ENCODE peak calls at places on chromosomes 1 and 21, in seven cellular contexts. One of them, this sample, is unnamed.

GRCh38 chr1:74733616-74734484 is 898 bp downstream of the TYW3 start:
- DNase-seq in activated naive CD8-positive, alpha-beta T cell treated with anti-CD3 and anti-CD28 coated beads, Interleukin-2, amount 50 U/mL, for 24 hours: peak
- DNase-seq in glutamatergic neuron: no peak
- DNase-seq in NCI-H1930: peak
- DNase-seq in kidney tubule cell: peak
- DNase-seq in A172: peak
- DNase-seq in AML-193: peak
- DNase-seq in this sample: peak

GRCh38 chr1:7594002-7594713 is 176.9 kb upstream of the VAMP3 start:
- DNase-seq in activated naive CD8-positive, alpha-beta T cell treated with anti-CD3 and anti-CD28 coated beads, Interleukin-2, amount 50 U/mL, for 24 hours: no peak
- DNase-seq in NCI-H1930: no peak
- DNase-seq in AML-193: no peak
- DNase-seq in glutamatergic neuron: no peak
- DNase-seq in kidney tubule cell: no peak
- DNase-seq in A172: no peak
- DNase-seq in this sample: no peak

GRCh38 chr1:167083066-167083682 is 7.0 kb downstream of the GPA33 start:
- DNase-seq in AML-193: no peak
- DNase-seq in A172: no peak
- DNase-seq in glutamatergic neuron: no peak
- DNase-seq in activated naive CD8-positive, alpha-beta T cell treated with anti-CD3 and anti-CD28 coated beads, Interleukin-2, amount 50 U/mL, for 24 hours: no peak
- DNase-seq in NCI-H1930: no peak
- DNase-seq in kidney tubule cell: no peak
- DNase-seq in this sample: no peak

GRCh38 chr1:30409476-30410152 is 313.8 kb downstream of the MATN1 start:
- DNase-seq in NCI-H1930: no peak
- DNase-seq in kidney tubule cell: peak
- DNase-seq in activated naive CD8-positive, alpha-beta T cell treated with anti-CD3 and anti-CD28 coated beads, Interleukin-2, amount 50 U/mL, for 24 hours: no peak
- DNase-seq in A172: peak
- DNase-seq in glutamatergic neuron: no peak
- DNase-seq in AML-193: no peak
- DNase-seq in this sample: peak

GRCh38 chr1:4601986-4602385 is 52.4 kb upstream of the AJAP1 start:
- DNase-seq in A172: no peak
- DNase-seq in kidney tubule cell: no peak
- DNase-seq in NCI-H1930: no peak
- DNase-seq in glutamatergic neuron: no peak
- DNase-seq in activated naive CD8-positive, alpha-beta T cell treated with anti-CD3 and anti-CD28 coated beads, Interleukin-2, amount 50 U/mL, for 24 hours: no peak
- DNase-seq in AML-193: no peak
- DNase-seq in this sample: no peak

GRCh38 chr21:41378849-41379248 is 17.0 kb downstream of the MX2 start:
- DNase-seq in kidney tubule cell: no peak
- DNase-seq in activated naive CD8-positive, alpha-beta T cell treated with anti-CD3 and anti-CD28 coated beads, Interleukin-2, amount 50 U/mL, for 24 hours: no peak
- DNase-seq in glutamatergic neuron: no peak
- DNase-seq in AML-193: no peak
- DNase-seq in A172: no peak
- DNase-seq in NCI-H1930: no peak
- DNase-seq in this sample: no peak

GRCh38 chr1:201859424-201859823 is 29.3 kb upstream of the SHISA4 start:
- DNase-seq in glutamatergic neuron: no peak
- DNase-seq in A172: no peak
- DNase-seq in AML-193: no peak
- DNase-seq in NCI-H1930: no peak
- DNase-seq in kidney tubule cell: no peak
- DNase-seq in activated naive CD8-positive, alpha-beta T cell treated with anti-CD3 and anti-CD28 coated beads, Interleukin-2, amount 50 U/mL, for 24 hours: no peak
- DNase-seq in this sample: no peak

GRCh38 chr1:87512431-87512830 is 183.8 kb downstream of the LMO4 start:
- DNase-seq in A172: no peak
- DNase-seq in activated naive CD8-positive, alpha-beta T cell treated with anti-CD3 and anti-CD28 coated beads, Interleukin-2, amount 50 U/mL, for 24 hours: no peak
- DNase-seq in glutamatergic neuron: no peak
- DNase-seq in NCI-H1930: no peak
- DNase-seq in AML-193: no peak
- DNase-seq in kidney tubule cell: no peak
- DNase-seq in this sample: no peak

GRCh38 chr1:205497351-205497750 is 7.1 kb upstream of the CDK18 start:
- DNase-seq in AML-193: no peak
- DNase-seq in glutamatergic neuron: no peak
- DNase-seq in activated naive CD8-positive, alpha-beta T cell treated with anti-CD3 and anti-CD28 coated beads, Interleukin-2, amount 50 U/mL, for 24 hours: no peak
- DNase-seq in NCI-H1930: peak
- DNase-seq in A172: no peak
- DNase-seq in kidney tubule cell: no peak
- DNase-seq in this sample: no peak

GRCh38 chr21:46229133-46229922 is 754 bp upstream of the LSS start:
- DNase-seq in AML-193: peak
- DNase-seq in A172: no peak
- DNase-seq in kidney tubule cell: no peak
- DNase-seq in glutamatergic neuron: peak
- DNase-seq in NCI-H1930: peak
- DNase-seq in activated naive CD8-positive, alpha-beta T cell treated with anti-CD3 and anti-CD28 coated beads, Interleukin-2, amount 50 U/mL, for 24 hours: peak
- DNase-seq in this sample: no peak

GRCh38 chr1:117070124-117070523 is 10.0 kb downstream of the TTF2 start:
- DNase-seq in A172: no peak
- DNase-seq in glutamatergic neuron: no peak
- DNase-seq in activated naive CD8-positive, alpha-beta T cell treated with anti-CD3 and anti-CD28 coated beads, Interleukin-2, amount 50 U/mL, for 24 hours: no peak
- DNase-seq in kidney tubule cell: no peak
- DNase-seq in AML-193: no peak
- DNase-seq in NCI-H1930: no peak
- DNase-seq in this sample: no peak

GRCh38 chr21:44765231-44766013 is 36.2 kb downstream of the UBE2G2 start:
- DNase-seq in A172: peak
- DNase-seq in AML-193: no peak
- DNase-seq in kidney tubule cell: peak
- DNase-seq in glutamatergic neuron: no peak
- DNase-seq in NCI-H1930: no peak
- DNase-seq in activated naive CD8-positive, alpha-beta T cell treated with anti-CD3 and anti-CD28 coated beads, Interleukin-2, amount 50 U/mL, for 24 hours: no peak
- DNase-seq in this sample: no peak

GRCh38 chr1:10911274-10912166 is 100.9 kb upstream of the TARDBP start:
- DNase-seq in glutamatergic neuron: peak
- DNase-seq in kidney tubule cell: no peak
- DNase-seq in AML-193: no peak
- DNase-seq in activated naive CD8-positive, alpha-beta T cell treated with anti-CD3 and anti-CD28 coated beads, Interleukin-2, amount 50 U/mL, for 24 hours: no peak
- DNase-seq in A172: no peak
- DNase-seq in NCI-H1930: no peak
- DNase-seq in this sample: no peak

GRCh38 chr1:211613108-211613947 is 34.4 kb upstream of the SLC30A1 start:
- DNase-seq in glutamatergic neuron: no peak
- DNase-seq in activated naive CD8-positive, alpha-beta T cell treated with anti-CD3 and anti-CD28 coated beads, Interleukin-2, amount 50 U/mL, for 24 hours: no peak
- DNase-seq in A172: peak
- DNase-seq in kidney tubule cell: peak
- DNase-seq in NCI-H1930: no peak
- DNase-seq in AML-193: peak
- DNase-seq in this sample: peak

GRCh38 chr1:26070808-26071342 is 3.4 kb upstream of the TRIM63 start:
- DNase-seq in activated naive CD8-positive, alpha-beta T cell treated with anti-CD3 and anti-CD28 coated beads, Interleukin-2, amount 50 U/mL, for 24 hours: no peak
- DNase-seq in AML-193: no peak
- DNase-seq in A172: no peak
- DNase-seq in NCI-H1930: no peak
- DNase-seq in glutamatergic neuron: no peak
- DNase-seq in kidney tubule cell: no peak
- DNase-seq in this sample: no peak

GRCh38 chr1:228472655-228473054 is 14.5 kb upstream of the RNF187 start:
- DNase-seq in activated naive CD8-positive, alpha-beta T cell treated with anti-CD3 and anti-CD28 coated beads, Interleukin-2, amount 50 U/mL, for 24 hours: no peak
- DNase-seq in AML-193: peak
- DNase-seq in kidney tubule cell: peak
- DNase-seq in glutamatergic neuron: no peak
- DNase-seq in A172: peak
- DNase-seq in NCI-H1930: no peak
- DNase-seq in this sample: no peak

GRCh38 chr1:5878938-5879337 is 113.3 kb downstream of the NPHP4 start:
- DNase-seq in NCI-H1930: no peak
- DNase-seq in activated naive CD8-positive, alpha-beta T cell treated with anti-CD3 and anti-CD28 coated beads, Interleukin-2, amount 50 U/mL, for 24 hours: no peak
- DNase-seq in kidney tubule cell: no peak
- DNase-seq in glutamatergic neuron: no peak
- DNase-seq in A172: no peak
- DNase-seq in AML-193: no peak
- DNase-seq in this sample: no peak

GRCh38 chr1:198079432-198079951 is 77.3 kb upstream of the NEK7 start:
- DNase-seq in activated naive CD8-positive, alpha-beta T cell treated with anti-CD3 and anti-CD28 coated beads, Interleukin-2, amount 50 U/mL, for 24 hours: no peak
- DNase-seq in kidney tubule cell: no peak
- DNase-seq in A172: no peak
- DNase-seq in AML-193: no peak
- DNase-seq in glutamatergic neuron: no peak
- DNase-seq in NCI-H1930: no peak
- DNase-seq in this sample: no peak

GRCh38 chr21:39721885-39722284 is 23.1 kb upstream of the IGSF5 start:
- DNase-seq in NCI-H1930: no peak
- DNase-seq in glutamatergic neuron: no peak
- DNase-seq in AML-193: no peak
- DNase-seq in kidney tubule cell: no peak
- DNase-seq in activated naive CD8-positive, alpha-beta T cell treated with anti-CD3 and anti-CD28 coated beads, Interleukin-2, amount 50 U/mL, for 24 hours: no peak
- DNase-seq in A172: no peak
- DNase-seq in this sample: no peak

GRCh38 chr1:239913141-239913585 is 178.5 kb upstream of the FMN2 start:
- DNase-seq in glutamatergic neuron: no peak
- DNase-seq in kidney tubule cell: no peak
- DNase-seq in AML-193: no peak
- DNase-seq in activated naive CD8-positive, alpha-beta T cell treated with anti-CD3 and anti-CD28 coated beads, Interleukin-2, amount 50 U/mL, for 24 hours: no peak
- DNase-seq in NCI-H1930: no peak
- DNase-seq in A172: no peak
- DNase-seq in this sample: no peak

GRCh38 chr1:29213055-29213454 is 17.7 kb downstream of the MECR start:
- DNase-seq in A172: no peak
- DNase-seq in glutamatergic neuron: no peak
- DNase-seq in kidney tubule cell: no peak
- DNase-seq in NCI-H1930: no peak
- DNase-seq in AML-193: no peak
- DNase-seq in activated naive CD8-positive, alpha-beta T cell treated with anti-CD3 and anti-CD28 coated beads, Interleukin-2, amount 50 U/mL, for 24 hours: no peak
- DNase-seq in this sample: no peak

GRCh38 chr1:88217386-88217785 is 466.7 kb upstream of the PKN2 start:
- DNase-seq in activated naive CD8-positive, alpha-beta T cell treated with anti-CD3 and anti-CD28 coated beads, Interleukin-2, amount 50 U/mL, for 24 hours: no peak
- DNase-seq in glutamatergic neuron: no peak
- DNase-seq in A172: no peak
- DNase-seq in kidney tubule cell: no peak
- DNase-seq in AML-193: no peak
- DNase-seq in NCI-H1930: no peak
- DNase-seq in this sample: no peak

GRCh38 chr1:26582053-26582835 is 52.7 kb downstream of the RPS6KA1 start:
- DNase-seq in AML-193: no peak
- DNase-seq in activated naive CD8-positive, alpha-beta T cell treated with anti-CD3 and anti-CD28 coated beads, Interleukin-2, amount 50 U/mL, for 24 hours: no peak
- DNase-seq in A172: no peak
- DNase-seq in glutamatergic neuron: no peak
- DNase-seq in NCI-H1930: no peak
- DNase-seq in kidney tubule cell: peak
- DNase-seq in this sample: no peak

GRCh38 chr1:191432817-191433216 is 725.4 kb upstream of the RGS18 start:
- DNase-seq in activated naive CD8-positive, alpha-beta T cell treated with anti-CD3 and anti-CD28 coated beads, Interleukin-2, amount 50 U/mL, for 24 hours: no peak
- DNase-seq in glutamatergic neuron: no peak
- DNase-seq in NCI-H1930: no peak
- DNase-seq in kidney tubule cell: no peak
- DNase-seq in AML-193: no peak
- DNase-seq in A172: no peak
- DNase-seq in this sample: no peak

GRCh38 chr1:118155106-118155505 is 29.9 kb downstream of the SPAG17 start:
- DNase-seq in AML-193: no peak
- DNase-seq in activated naive CD8-positive, alpha-beta T cell treated with anti-CD3 and anti-CD28 coated beads, Interleukin-2, amount 50 U/mL, for 24 hours: no peak
- DNase-seq in A172: no peak
- DNase-seq in kidney tubule cell: no peak
- DNase-seq in glutamatergic neuron: no peak
- DNase-seq in NCI-H1930: no peak
- DNase-seq in this sample: no peak

GRCh38 chr1:167127236-167127635 is 33.4 kb downstream of the STYXL2 start:
- DNase-seq in activated naive CD8-positive, alpha-beta T cell treated with anti-CD3 and anti-CD28 coated beads, Interleukin-2, amount 50 U/mL, for 24 hours: no peak
- DNase-seq in A172: no peak
- DNase-seq in glutamatergic neuron: no peak
- DNase-seq in AML-193: no peak
- DNase-seq in NCI-H1930: no peak
- DNase-seq in kidney tubule cell: no peak
- DNase-seq in this sample: no peak

GRCh38 chr1:188240772-188241406 is 1412.1 kb downstream of the PLA2G4A start:
- DNase-seq in AML-193: peak
- DNase-seq in NCI-H1930: no peak
- DNase-seq in A172: no peak
- DNase-seq in activated naive CD8-positive, alpha-beta T cell treated with anti-CD3 and anti-CD28 coated beads, Interleukin-2, amount 50 U/mL, for 24 hours: no peak
- DNase-seq in glutamatergic neuron: no peak
- DNase-seq in kidney tubule cell: no peak
- DNase-seq in this sample: no peak

GRCh38 chr21:31897311-31897710 is 24.5 kb downstream of the HUNK start:
- DNase-seq in A172: no peak
- DNase-seq in glutamatergic neuron: no peak
- DNase-seq in activated naive CD8-positive, alpha-beta T cell treated with anti-CD3 and anti-CD28 coated beads, Interleukin-2, amount 50 U/mL, for 24 hours: no peak
- DNase-seq in NCI-H1930: no peak
- DNase-seq in AML-193: no peak
- DNase-seq in kidney tubule cell: no peak
- DNase-seq in this sample: peak

GRCh38 chr21:39033878-39034589 is 149.2 kb downstream of the PSMG1 start:
- DNase-seq in A172: no peak
- DNase-seq in activated naive CD8-positive, alpha-beta T cell treated with anti-CD3 and anti-CD28 coated beads, Interleukin-2, amount 50 U/mL, for 24 hours: no peak
- DNase-seq in glutamatergic neuron: no peak
- DNase-seq in AML-193: no peak
- DNase-seq in kidney tubule cell: peak
- DNase-seq in NCI-H1930: no peak
- DNase-seq in this sample: no peak

This sample was measured in AG20443.